ENCODE peak calls at places on chromosomes 6 and 20, in ten cellular contexts. H is fibroblast of the aortic adventitia, U is cardiac fibroblast, K is fibroblast of lung, M is GM23338, A is IMR-90, B is right atrium auricular region, F is upper lobe of left lung, E is osteoblast, Z is fibroblast of mammary gland. I is an unnamed sample.

GRCh38 chr20:47150403-47151152 is 205.9 kb downstream of the ZMYND8 start:
- DNase-seq in U (peak; percentile 85), E (peak; percentile 88), Z (peak; percentile 79), B (peak; percentile 75), K (peak; percentile 70), A (peak; percentile 73), M (peak; percentile 95), F (peak; percentile 77), H (peak; percentile 81), I (peak; percentile 71)

GRCh38 chr20:33465536-33466302 is 22.2 kb upstream of the SNTA1 start:
- DNase-seq in B (no peak), A (no peak), H (no peak), E (peak; percentile 9), K (peak; percentile 8), Z (no peak), U (no peak), M (no peak), F (no peak), I (no peak)

GRCh38 chr6:66735106-66735890 is 1028.3 kb upstream of the EYS start:
- DNase-seq in U (peak; percentile 82), K (peak; percentile 27), Z (no peak), M (no peak), H (peak; percentile 33), E (no peak), F (no peak), A (no peak), B (no peak), I (no peak)

GRCh38 chr6:139871844-139872510 is 497.5 kb upstream of the CITED2 start:
- DNase-seq in F (no peak), A (no peak), H (no peak), M (no peak), Z (no peak), B (no peak), K (no peak), E (no peak), U (no peak), I (peak; percentile 51)

GRCh38 chr20:3889489-3890409 is 562 bp downstream of the PANK2 start:
- DNase-seq in E (peak; percentile 47), B (no peak), U (no peak), Z (no peak), H (no peak), M (peak; percentile 39), F (peak; percentile 64), A (no peak), K (peak; percentile 23), I (no peak)

GRCh38 chr20:61891476-61891875 is 174.2 kb downstream of the TAF4 start:
- DNase-seq in H (no peak), B (no peak), K (no peak), A (no peak), M (no peak), Z (no peak), F (no peak), U (no peak), E (no peak), I (no peak)

GRCh38 chr6:168905451-168906090 is 348.1 kb downstream of the THBS2 start:
- DNase-seq in Z (peak; percentile 36), F (no peak), M (no peak), A (no peak), H (no peak), K (peak; percentile 41), E (no peak), U (peak; percentile 13), B (no peak), I (peak; percentile 8)

GRCh38 chr20:40551125-40551530 is 137.9 kb downstream of the MAFB start:
- DNase-seq in B (no peak), F (peak; percentile 35), E (no peak), A (no peak), H (no peak), Z (peak; percentile 14), K (no peak), M (no peak), U (peak; percentile 38), I (no peak)

DNA sequence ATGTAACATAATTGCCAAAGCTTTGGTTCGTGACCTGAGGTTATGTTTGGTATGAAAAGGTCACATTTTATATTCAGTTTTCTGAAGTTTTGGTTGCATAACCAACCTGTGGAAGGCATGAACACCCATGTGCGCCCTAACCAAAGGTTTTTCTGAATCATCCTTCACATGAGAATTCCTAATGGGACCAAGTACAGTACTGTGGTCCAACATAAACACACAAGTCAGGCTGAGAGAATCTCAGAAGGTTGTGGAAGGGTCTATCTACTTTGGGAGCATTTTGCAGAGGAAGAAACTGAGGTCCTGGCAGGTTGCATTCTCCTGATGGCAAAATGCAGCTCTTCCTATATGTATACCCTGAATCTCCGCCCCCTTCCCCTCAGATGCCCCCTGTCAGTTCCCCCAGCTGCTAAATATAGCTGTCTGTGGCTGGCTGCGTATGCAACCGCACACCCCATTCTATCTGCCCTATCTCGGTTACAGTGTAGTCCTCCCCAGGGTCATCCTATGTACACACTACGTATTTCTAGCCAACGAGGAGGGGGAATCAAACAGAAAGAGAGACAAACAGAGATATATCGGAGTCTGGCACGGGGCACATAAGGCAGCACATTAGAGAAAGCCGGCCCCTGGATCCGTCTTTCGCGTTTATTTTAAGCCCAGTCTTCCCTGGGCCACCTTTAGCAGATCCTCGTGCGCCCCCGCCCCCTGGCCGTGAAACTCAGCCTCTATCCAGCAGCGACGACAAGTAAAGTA is 547 bp upstream of the ESR1 start:
- DNase-seq in A (no peak), K (peak; percentile 13), B (no peak), H (peak; percentile 88), U (peak; percentile 9), Z (peak; percentile 81), F (no peak), E (peak; percentile 95), M (peak; percentile 16), I (peak; percentile 22)
- H3K4me3 ChIP-seq in A (no peak overlapping the region), K (no peak overlapping the region), B (peak overlapping the region; percentile 35), H (peak overlapping the region; percentile 53), U (no peak overlapping the region), Z (peak overlapping the region; percentile 44), F (peak overlapping the region; percentile 50), E (peak overlapping the region; percentile 69), M (peak overlapping the region; percentile 76), I (no peak overlapping the region)

DNA sequence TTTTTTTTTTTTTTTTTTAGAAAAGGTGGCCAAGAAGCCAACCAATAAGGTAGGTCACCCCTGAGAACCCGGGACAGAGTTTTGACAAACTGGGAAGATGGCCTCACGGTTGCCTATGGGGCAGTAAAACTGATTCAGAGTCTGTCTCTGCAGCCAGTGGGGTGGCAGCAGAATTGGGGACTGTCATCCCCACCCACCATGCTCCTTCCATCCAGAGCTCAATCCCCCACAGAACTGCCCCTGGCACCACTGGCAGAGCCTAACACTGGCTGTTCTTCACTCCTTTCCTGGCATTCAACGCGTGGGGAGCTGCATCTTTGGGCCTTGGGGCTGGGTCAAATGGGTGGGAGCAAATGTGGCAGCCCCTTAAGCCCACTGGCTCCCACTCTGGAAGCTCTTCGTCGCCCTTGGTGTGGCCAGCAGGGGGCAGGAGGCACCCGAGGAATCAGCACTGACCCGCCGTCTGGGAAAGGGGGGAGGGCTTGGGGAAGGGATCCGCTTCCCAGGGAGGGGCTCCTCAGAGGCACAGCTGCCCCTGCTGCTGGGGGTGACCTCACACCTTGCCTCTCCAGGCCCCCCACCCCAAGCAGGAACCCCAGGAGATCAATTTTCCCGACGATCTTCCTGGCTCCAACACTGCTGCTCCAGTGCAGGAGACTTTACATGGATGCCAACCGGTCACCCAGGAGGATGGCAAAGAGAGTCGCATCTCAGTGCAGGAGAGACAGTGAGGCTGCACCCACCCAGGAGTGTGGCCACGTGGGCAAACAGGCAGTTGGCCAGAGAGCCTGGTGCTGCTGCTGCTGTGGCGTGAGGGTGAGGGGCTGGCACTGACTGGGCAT is 10.4 kb downstream of the CD40 start:
- DNase-seq in E (peak; percentile 78), M (peak; percentile 70), Z (no peak), K (peak; percentile 9), U (peak; percentile 23), A (no peak), F (no peak), B (no peak), H (peak; percentile 14), I (no peak)
- TF ChIP-seq CTCF in E (peak; percentile 57), M (peak; percentile 86), Z (peak; percentile 47), K (peak; percentile 56), U (peak; percentile 65), A (peak; percentile 46), F (peak; percentile 23), B (peak; percentile 77), H (peak; percentile 70), I (peak; percentile 51)

DNA sequence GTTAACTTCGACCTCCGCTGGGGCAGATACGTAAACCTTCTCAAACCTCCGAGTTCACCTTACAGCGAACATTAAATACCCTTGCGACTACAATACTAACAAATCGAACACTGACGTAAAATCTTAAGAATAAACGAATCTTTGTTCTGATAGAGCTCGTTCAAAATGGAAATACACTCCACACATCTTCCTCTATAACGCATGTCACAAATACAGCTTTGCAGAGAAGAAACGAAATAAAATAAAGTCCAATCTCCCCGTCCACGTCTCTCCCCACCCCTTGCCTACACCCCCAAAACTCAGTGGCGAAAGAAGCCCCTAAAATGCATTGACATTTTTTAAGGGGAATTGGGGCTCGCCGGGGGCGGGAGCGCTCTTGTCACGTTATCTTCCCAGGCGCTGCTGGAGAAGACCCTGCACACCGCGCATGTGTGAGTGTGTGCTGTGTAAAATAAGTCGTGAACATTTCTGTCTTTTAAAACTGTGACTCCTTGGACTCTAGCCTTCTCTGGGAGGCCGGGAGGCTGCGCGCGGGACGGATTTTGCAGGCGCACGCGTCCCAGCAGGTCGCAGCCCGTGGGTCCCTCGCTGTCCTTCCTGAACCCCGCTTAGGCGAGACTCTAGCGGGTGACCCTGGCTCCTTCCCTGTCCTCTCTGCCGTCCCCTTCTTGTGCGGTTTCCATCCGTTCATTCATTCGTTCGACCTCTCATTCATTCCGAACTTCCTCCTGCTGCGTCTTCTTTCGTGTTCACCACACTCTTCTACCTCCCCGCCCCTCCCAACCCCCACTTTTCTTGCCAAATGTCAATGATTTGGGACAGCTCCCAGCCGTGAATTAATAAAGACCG is 2.4 kb downstream of the NRN1 start:
- DNase-seq in U (no peak), A (no peak), E (peak; percentile 76), Z (peak; percentile 41), K (no peak), M (peak; percentile 54), B (no peak), H (no peak), F (no peak), I (no peak)
- H3K4me3 ChIP-seq in U (no peak overlapping the region), A (no peak overlapping the region), E (peak overlapping the region; percentile 77), Z (peak overlapping the region; percentile 68), K (no peak overlapping the region), M (peak overlapping the region; percentile 77), B (peak overlapping the region; percentile 31), H (no peak overlapping the region), F (peak overlapping the region; percentile 53), I (peak overlapping the region; percentile 67)

GRCh38 chr6:107801195-107801594 is 22.9 kb downstream of the SCML4 start:
- DNase-seq in E (no peak), H (no peak), M (no peak), U (no peak), Z (no peak), F (no peak), B (no peak), A (no peak), K (no peak), I (no peak)

GRCh38 chr6:107805504-107805903 is 18.6 kb downstream of the SCML4 start:
- DNase-seq in Z (no peak), B (no peak), M (no peak), K (no peak), E (no peak), U (no peak), F (no peak), H (no peak), A (no peak), I (no peak)

GRCh38 chr6:107803957-107804356 is 20.2 kb downstream of the SCML4 start:
- DNase-seq in A (no peak), K (no peak), Z (no peak), E (no peak), F (no peak), H (no peak), B (no peak), M (no peak), U (no peak), I (no peak)

GRCh38 chr6:107794771-107795170 is 29.3 kb downstream of the SCML4 start:
- DNase-seq in B (peak; percentile 9), Z (no peak), M (no peak), U (no peak), K (no peak), H (no peak), E (no peak), F (no peak), A (no peak), I (no peak)

GRCh38 chr6:107800564-107801164 is 23.4 kb downstream of the SCML4 start:
- DNase-seq in K (no peak), Z (no peak), H (peak; percentile 11), M (peak; percentile 21), U (peak; percentile 18), A (no peak), F (no peak), E (peak; percentile 81), B (no peak), I (no peak)
- TF ChIP-seq CTCF in K (peak; percentile 10), Z (peak; percentile 38), H (peak; percentile 26), M (peak; percentile 73), U (no peak), A (peak; percentile 27), F (no peak), E (peak; percentile 45), B (no peak), I (peak; percentile 18)